ENCODE peak calls at places on chromosomes 11 and 22, in eight cellular contexts. One of them, this sample, is unnamed.

GRCh38 chr11:108220721-108221346 is 1.6 kb downstream of the NPAT start:
- DNase-seq in IMR-90: no peak
- DNase-seq in cardiac fibroblast: peak
- DNase-seq in activated T-helper 1 cell treated with Interleukin-2 at 50 U/mL for 16 hours: no peak
- DNase-seq in adrenal gland: no peak
- DNase-seq in mucosa of descending colon: no peak
- DNase-seq in stimulated activated CD8-positive, alpha-beta memory T cell treated with anti-CD3 and anti-CD28 coated beads, Interleukin-4, amount 100 ng/mL, for 24 hours: no peak
- DNase-seq in LHCN-M2: no peak
- DNase-seq in this sample: no peak

GRCh38 chr11:62572431-62572830 is 1.3 kb downstream of the EEF1G start:
- DNase-seq in cardiac fibroblast: no peak
- DNase-seq in IMR-90: no peak
- DNase-seq in stimulated activated CD8-positive, alpha-beta memory T cell treated with anti-CD3 and anti-CD28 coated beads, Interleukin-4, amount 100 ng/mL, for 24 hours: no peak
- DNase-seq in activated T-helper 1 cell treated with Interleukin-2 at 50 U/mL for 16 hours: no peak
- DNase-seq in mucosa of descending colon: no peak
- DNase-seq in LHCN-M2: no peak
- DNase-seq in adrenal gland: no peak
- DNase-seq in this sample: no peak

GRCh38 chr11:11976476-11977187 is 31.8 kb downstream of the DKK3 start:
- DNase-seq in activated T-helper 1 cell treated with Interleukin-2 at 50 U/mL for 16 hours: no peak
- DNase-seq in cardiac fibroblast: no peak
- DNase-seq in adrenal gland: no peak
- DNase-seq in LHCN-M2: no peak
- DNase-seq in mucosa of descending colon: peak
- DNase-seq in stimulated activated CD8-positive, alpha-beta memory T cell treated with anti-CD3 and anti-CD28 coated beads, Interleukin-4, amount 100 ng/mL, for 24 hours: no peak
- DNase-seq in IMR-90: no peak
- DNase-seq in this sample: no peak

GRCh38 chr22:31828739-31829138 is 74.9 kb downstream of the DEPDC5 start:
- DNase-seq in IMR-90: no peak
- DNase-seq in cardiac fibroblast: no peak
- DNase-seq in LHCN-M2: peak
- DNase-seq in adrenal gland: no peak
- DNase-seq in mucosa of descending colon: no peak
- DNase-seq in activated T-helper 1 cell treated with Interleukin-2 at 50 U/mL for 16 hours: no peak
- DNase-seq in stimulated activated CD8-positive, alpha-beta memory T cell treated with anti-CD3 and anti-CD28 coated beads, Interleukin-4, amount 100 ng/mL, for 24 hours: no peak
- DNase-seq in this sample: no peak

GRCh38 chr11:71140206-71140919 is 112.0 kb downstream of the SHANK2 start:
- DNase-seq in adrenal gland: no peak
- DNase-seq in mucosa of descending colon: no peak
- DNase-seq in stimulated activated CD8-positive, alpha-beta memory T cell treated with anti-CD3 and anti-CD28 coated beads, Interleukin-4, amount 100 ng/mL, for 24 hours: no peak
- DNase-seq in LHCN-M2: no peak
- DNase-seq in IMR-90: no peak
- DNase-seq in cardiac fibroblast: no peak
- DNase-seq in activated T-helper 1 cell treated with Interleukin-2 at 50 U/mL for 16 hours: no peak
- DNase-seq in this sample: no peak

GRCh38 chr11:21316591-21316990 is 647.2 kb downstream of the NELL1 start:
- DNase-seq in IMR-90: no peak
- DNase-seq in activated T-helper 1 cell treated with Interleukin-2 at 50 U/mL for 16 hours: no peak
- DNase-seq in cardiac fibroblast: no peak
- DNase-seq in LHCN-M2: no peak
- DNase-seq in stimulated activated CD8-positive, alpha-beta memory T cell treated with anti-CD3 and anti-CD28 coated beads, Interleukin-4, amount 100 ng/mL, for 24 hours: no peak
- DNase-seq in adrenal gland: no peak
- DNase-seq in mucosa of descending colon: no peak
- DNase-seq in this sample: no peak

GRCh38 chr11:127106938-127107337 is 106.4 kb upstream of the KIRREL3 start:
- DNase-seq in stimulated activated CD8-positive, alpha-beta memory T cell treated with anti-CD3 and anti-CD28 coated beads, Interleukin-4, amount 100 ng/mL, for 24 hours: no peak
- DNase-seq in adrenal gland: no peak
- DNase-seq in activated T-helper 1 cell treated with Interleukin-2 at 50 U/mL for 16 hours: no peak
- DNase-seq in mucosa of descending colon: no peak
- DNase-seq in LHCN-M2: no peak
- DNase-seq in IMR-90: no peak
- DNase-seq in cardiac fibroblast: no peak
- DNase-seq in this sample: no peak

GRCh38 chr11:2530131-2530854 is 85.5 kb downstream of the KCNQ1 start:
- DNase-seq in adrenal gland: no peak
- DNase-seq in LHCN-M2: no peak
- DNase-seq in cardiac fibroblast: no peak
- DNase-seq in mucosa of descending colon: peak
- DNase-seq in IMR-90: no peak
- DNase-seq in stimulated activated CD8-positive, alpha-beta memory T cell treated with anti-CD3 and anti-CD28 coated beads, Interleukin-4, amount 100 ng/mL, for 24 hours: no peak
- DNase-seq in activated T-helper 1 cell treated with Interleukin-2 at 50 U/mL for 16 hours: no peak
- DNase-seq in this sample: no peak

GRCh38 chr11:46363455-46363920 is 16.2 kb downstream of the DGKZ start:
- DNase-seq in stimulated activated CD8-positive, alpha-beta memory T cell treated with anti-CD3 and anti-CD28 coated beads, Interleukin-4, amount 100 ng/mL, for 24 hours: no peak
- DNase-seq in activated T-helper 1 cell treated with Interleukin-2 at 50 U/mL for 16 hours: no peak
- DNase-seq in IMR-90: peak
- DNase-seq in adrenal gland: peak
- DNase-seq in LHCN-M2: peak
- DNase-seq in cardiac fibroblast: no peak
- DNase-seq in mucosa of descending colon: no peak
- DNase-seq in this sample: no peak

GRCh38 chr11:125304111-125304639 is 139.6 kb downstream of the PKNOX2 start:
- DNase-seq in mucosa of descending colon: no peak
- DNase-seq in activated T-helper 1 cell treated with Interleukin-2 at 50 U/mL for 16 hours: no peak
- DNase-seq in IMR-90: no peak
- DNase-seq in LHCN-M2: no peak
- DNase-seq in cardiac fibroblast: no peak
- DNase-seq in stimulated activated CD8-positive, alpha-beta memory T cell treated with anti-CD3 and anti-CD28 coated beads, Interleukin-4, amount 100 ng/mL, for 24 hours: no peak
- DNase-seq in adrenal gland: no peak
- DNase-seq in this sample: no peak

GRCh38 chr11:61752117-61752924 is at the start of gene MYRF:
- DNase-seq in mucosa of descending colon: peak
- DNase-seq in cardiac fibroblast: peak
- DNase-seq in adrenal gland: peak
- DNase-seq in IMR-90: peak
- DNase-seq in LHCN-M2: no peak
- DNase-seq in activated T-helper 1 cell treated with Interleukin-2 at 50 U/mL for 16 hours: peak
- DNase-seq in stimulated activated CD8-positive, alpha-beta memory T cell treated with anti-CD3 and anti-CD28 coated beads, Interleukin-4, amount 100 ng/mL, for 24 hours: peak
- DNase-seq in this sample: peak

GRCh38 chr11:86749376-86749775 is 51.0 kb upstream of the PRSS23 start:
- DNase-seq in cardiac fibroblast: no peak
- DNase-seq in IMR-90: no peak
- DNase-seq in activated T-helper 1 cell treated with Interleukin-2 at 50 U/mL for 16 hours: no peak
- DNase-seq in LHCN-M2: no peak
- DNase-seq in adrenal gland: no peak
- DNase-seq in mucosa of descending colon: no peak
- DNase-seq in stimulated activated CD8-positive, alpha-beta memory T cell treated with anti-CD3 and anti-CD28 coated beads, Interleukin-4, amount 100 ng/mL, for 24 hours: no peak
- DNase-seq in this sample: peak

GRCh38 chr11:3796796-3797328 is 492 bp downstream of the NUP98 start:
- DNase-seq in cardiac fibroblast: no peak
- DNase-seq in stimulated activated CD8-positive, alpha-beta memory T cell treated with anti-CD3 and anti-CD28 coated beads, Interleukin-4, amount 100 ng/mL, for 24 hours: no peak
- DNase-seq in adrenal gland: no peak
- DNase-seq in IMR-90: no peak
- DNase-seq in activated T-helper 1 cell treated with Interleukin-2 at 50 U/mL for 16 hours: no peak
- DNase-seq in LHCN-M2: no peak
- DNase-seq in mucosa of descending colon: no peak
- DNase-seq in this sample: no peak

GRCh38 chr22:44475706-44476105 is 22.3 kb downstream of the RTL6 start:
- DNase-seq in cardiac fibroblast: no peak
- DNase-seq in adrenal gland: no peak
- DNase-seq in IMR-90: no peak
- DNase-seq in LHCN-M2: no peak
- DNase-seq in mucosa of descending colon: no peak
- DNase-seq in stimulated activated CD8-positive, alpha-beta memory T cell treated with anti-CD3 and anti-CD28 coated beads, Interleukin-4, amount 100 ng/mL, for 24 hours: no peak
- DNase-seq in activated T-helper 1 cell treated with Interleukin-2 at 50 U/mL for 16 hours: no peak
- DNase-seq in this sample: no peak

GRCh38 chr22:20615021-20615420 is 107.6 kb downstream of the MED15 start:
- DNase-seq in LHCN-M2: no peak
- DNase-seq in cardiac fibroblast: no peak
- DNase-seq in stimulated activated CD8-positive, alpha-beta memory T cell treated with anti-CD3 and anti-CD28 coated beads, Interleukin-4, amount 100 ng/mL, for 24 hours: no peak
- DNase-seq in IMR-90: no peak
- DNase-seq in adrenal gland: no peak
- DNase-seq in mucosa of descending colon: no peak
- DNase-seq in activated T-helper 1 cell treated with Interleukin-2 at 50 U/mL for 16 hours: no peak
- DNase-seq in this sample: peak

GRCh38 chr11:112525270-112525669 is 264.6 kb upstream of the PLET1 start:
- DNase-seq in LHCN-M2: peak
- DNase-seq in stimulated activated CD8-positive, alpha-beta memory T cell treated with anti-CD3 and anti-CD28 coated beads, Interleukin-4, amount 100 ng/mL, for 24 hours: no peak
- DNase-seq in cardiac fibroblast: peak
- DNase-seq in activated T-helper 1 cell treated with Interleukin-2 at 50 U/mL for 16 hours: no peak
- DNase-seq in adrenal gland: peak
- DNase-seq in IMR-90: no peak
- DNase-seq in mucosa of descending colon: no peak
- DNase-seq in this sample: peak

GRCh38 chr22:24601217-24602104 is 1.5 kb upstream of the GGT1 start:
- DNase-seq in stimulated activated CD8-positive, alpha-beta memory T cell treated with anti-CD3 and anti-CD28 coated beads, Interleukin-4, amount 100 ng/mL, for 24 hours: no peak
- DNase-seq in adrenal gland: peak
- DNase-seq in IMR-90: no peak
- DNase-seq in cardiac fibroblast: no peak
- DNase-seq in LHCN-M2: no peak
- DNase-seq in activated T-helper 1 cell treated with Interleukin-2 at 50 U/mL for 16 hours: no peak
- DNase-seq in mucosa of descending colon: peak
- DNase-seq in this sample: no peak

GRCh38 chr11:32435152-32435480 is 223 bp downstream of the WT1 start:
- DNase-seq in mucosa of descending colon: no peak
- DNase-seq in IMR-90: no peak
- DNase-seq in activated T-helper 1 cell treated with Interleukin-2 at 50 U/mL for 16 hours: no peak
- DNase-seq in stimulated activated CD8-positive, alpha-beta memory T cell treated with anti-CD3 and anti-CD28 coated beads, Interleukin-4, amount 100 ng/mL, for 24 hours: no peak
- DNase-seq in cardiac fibroblast: peak
- DNase-seq in LHCN-M2: no peak
- DNase-seq in adrenal gland: no peak
- DNase-seq in this sample: peak

GRCh38 chr22:43624144-43624998 is 187.7 kb downstream of the EFCAB6 start:
- DNase-seq in LHCN-M2: no peak
- DNase-seq in cardiac fibroblast: no peak
- DNase-seq in mucosa of descending colon: no peak
- DNase-seq in activated T-helper 1 cell treated with Interleukin-2 at 50 U/mL for 16 hours: no peak
- DNase-seq in IMR-90: no peak
- DNase-seq in stimulated activated CD8-positive, alpha-beta memory T cell treated with anti-CD3 and anti-CD28 coated beads, Interleukin-4, amount 100 ng/mL, for 24 hours: no peak
- DNase-seq in adrenal gland: no peak
- DNase-seq in this sample: no peak

GRCh38 chr11:31687256-31687655 is 123.9 kb downstream of the PAX6 start:
- DNase-seq in adrenal gland: no peak
- DNase-seq in IMR-90: no peak
- DNase-seq in LHCN-M2: no peak
- DNase-seq in activated T-helper 1 cell treated with Interleukin-2 at 50 U/mL for 16 hours: no peak
- DNase-seq in cardiac fibroblast: peak
- DNase-seq in mucosa of descending colon: no peak
- DNase-seq in stimulated activated CD8-positive, alpha-beta memory T cell treated with anti-CD3 and anti-CD28 coated beads, Interleukin-4, amount 100 ng/mL, for 24 hours: no peak
- DNase-seq in this sample: no peak

GRCh38 chr11:29024386-29024785 is 916.2 kb downstream of the METTL15 start:
- DNase-seq in LHCN-M2: peak
- DNase-seq in IMR-90: peak
- DNase-seq in cardiac fibroblast: no peak
- DNase-seq in mucosa of descending colon: no peak
- DNase-seq in activated T-helper 1 cell treated with Interleukin-2 at 50 U/mL for 16 hours: no peak
- DNase-seq in stimulated activated CD8-positive, alpha-beta memory T cell treated with anti-CD3 and anti-CD28 coated beads, Interleukin-4, amount 100 ng/mL, for 24 hours: no peak
- DNase-seq in adrenal gland: no peak
- DNase-seq in this sample: no peak

GRCh38 chr11:88320149-88320559 is 17.4 kb downstream of the CTSC start:
- DNase-seq in mucosa of descending colon: no peak
- DNase-seq in stimulated activated CD8-positive, alpha-beta memory T cell treated with anti-CD3 and anti-CD28 coated beads, Interleukin-4, amount 100 ng/mL, for 24 hours: no peak
- DNase-seq in cardiac fibroblast: peak
- DNase-seq in IMR-90: peak
- DNase-seq in activated T-helper 1 cell treated with Interleukin-2 at 50 U/mL for 16 hours: no peak
- DNase-seq in adrenal gland: no peak
- DNase-seq in LHCN-M2: peak
- DNase-seq in this sample: peak

GRCh38 chr11:96335389-96335788 is 7.6 kb downstream of the MAML2 start:
- DNase-seq in adrenal gland: no peak
- DNase-seq in activated T-helper 1 cell treated with Interleukin-2 at 50 U/mL for 16 hours: no peak
- DNase-seq in LHCN-M2: no peak
- DNase-seq in mucosa of descending colon: no peak
- DNase-seq in IMR-90: peak
- DNase-seq in stimulated activated CD8-positive, alpha-beta memory T cell treated with anti-CD3 and anti-CD28 coated beads, Interleukin-4, amount 100 ng/mL, for 24 hours: no peak
- DNase-seq in cardiac fibroblast: no peak
- DNase-seq in this sample: no peak

GRCh38 chr11:44952082-44952481 is 1.4 kb upstream of the TP53I11 start:
- DNase-seq in mucosa of descending colon: peak
- DNase-seq in cardiac fibroblast: no peak
- DNase-seq in IMR-90: no peak
- DNase-seq in activated T-helper 1 cell treated with Interleukin-2 at 50 U/mL for 16 hours: no peak
- DNase-seq in LHCN-M2: no peak
- DNase-seq in adrenal gland: no peak
- DNase-seq in stimulated activated CD8-positive, alpha-beta memory T cell treated with anti-CD3 and anti-CD28 coated beads, Interleukin-4, amount 100 ng/mL, for 24 hours: no peak
- DNase-seq in this sample: no peak

GRCh38 chr22:39681038-39681861 is 110.7 kb downstream of the CACNA1I start:
- DNase-seq in mucosa of descending colon: no peak
- DNase-seq in adrenal gland: no peak
- DNase-seq in LHCN-M2: no peak
- DNase-seq in activated T-helper 1 cell treated with Interleukin-2 at 50 U/mL for 16 hours: no peak
- DNase-seq in cardiac fibroblast: no peak
- DNase-seq in stimulated activated CD8-positive, alpha-beta memory T cell treated with anti-CD3 and anti-CD28 coated beads, Interleukin-4, amount 100 ng/mL, for 24 hours: no peak
- DNase-seq in IMR-90: no peak
- DNase-seq in this sample: peak

GRCh38 chr11:47189100-47189834 is 3.0 kb upstream of the PACSIN3 start:
- DNase-seq in activated T-helper 1 cell treated with Interleukin-2 at 50 U/mL for 16 hours: no peak
- DNase-seq in mucosa of descending colon: no peak
- DNase-seq in IMR-90: peak
- DNase-seq in cardiac fibroblast: peak
- DNase-seq in adrenal gland: peak
- DNase-seq in stimulated activated CD8-positive, alpha-beta memory T cell treated with anti-CD3 and anti-CD28 coated beads, Interleukin-4, amount 100 ng/mL, for 24 hours: no peak
- DNase-seq in LHCN-M2: peak
- DNase-seq in this sample: peak

GRCh38 chr11:3375552-3375951 is 3.4 kb downstream of the ZNF195 start:
- DNase-seq in mucosa of descending colon: no peak
- DNase-seq in stimulated activated CD8-positive, alpha-beta memory T cell treated with anti-CD3 and anti-CD28 coated beads, Interleukin-4, amount 100 ng/mL, for 24 hours: no peak
- DNase-seq in activated T-helper 1 cell treated with Interleukin-2 at 50 U/mL for 16 hours: no peak
- DNase-seq in adrenal gland: no peak
- DNase-seq in IMR-90: no peak
- DNase-seq in cardiac fibroblast: peak
- DNase-seq in LHCN-M2: peak
- DNase-seq in this sample: no peak

GRCh38 chr11:5369793-5370192 is 13.8 kb upstream of the OR51M1 start:
- DNase-seq in cardiac fibroblast: peak
- DNase-seq in adrenal gland: no peak
- DNase-seq in stimulated activated CD8-positive, alpha-beta memory T cell treated with anti-CD3 and anti-CD28 coated beads, Interleukin-4, amount 100 ng/mL, for 24 hours: no peak
- DNase-seq in IMR-90: peak
- DNase-seq in LHCN-M2: peak
- DNase-seq in mucosa of descending colon: no peak
- DNase-seq in activated T-helper 1 cell treated with Interleukin-2 at 50 U/mL for 16 hours: no peak
- DNase-seq in this sample: no peak

GRCh38 chr11:118002010-118002540 is 15.9 kb downstream of the IL10RA start:
- DNase-seq in IMR-90: no peak
- DNase-seq in stimulated activated CD8-positive, alpha-beta memory T cell treated with anti-CD3 and anti-CD28 coated beads, Interleukin-4, amount 100 ng/mL, for 24 hours: no peak
- DNase-seq in cardiac fibroblast: no peak
- DNase-seq in LHCN-M2: no peak
- DNase-seq in activated T-helper 1 cell treated with Interleukin-2 at 50 U/mL for 16 hours: peak
- DNase-seq in mucosa of descending colon: no peak
- DNase-seq in adrenal gland: no peak
- DNase-seq in this sample: no peak

GRCh38 chr11:17256512-17256911 is 20.0 kb upstream of the NUCB2 start:
- DNase-seq in stimulated activated CD8-positive, alpha-beta memory T cell treated with anti-CD3 and anti-CD28 coated beads, Interleukin-4, amount 100 ng/mL, for 24 hours: no peak
- DNase-seq in activated T-helper 1 cell treated with Interleukin-2 at 50 U/mL for 16 hours: no peak
- DNase-seq in LHCN-M2: peak
- DNase-seq in adrenal gland: no peak
- DNase-seq in IMR-90: peak
- DNase-seq in mucosa of descending colon: no peak
- DNase-seq in cardiac fibroblast: peak
- DNase-seq in this sample: peak

GRCh38 chr11:91100432-91100831 is 877.6 kb upstream of the CHORDC1 start:
- DNase-seq in cardiac fibroblast: no peak
- DNase-seq in IMR-90: peak
- DNase-seq in stimulated activated CD8-positive, alpha-beta memory T cell treated with anti-CD3 and anti-CD28 coated beads, Interleukin-4, amount 100 ng/mL, for 24 hours: no peak
- DNase-seq in mucosa of descending colon: no peak
- DNase-seq in activated T-helper 1 cell treated with Interleukin-2 at 50 U/mL for 16 hours: no peak
- DNase-seq in LHCN-M2: no peak
- DNase-seq in adrenal gland: no peak
- DNase-seq in this sample: peak

GRCh38 chr11:74822187-74822586 is 73.5 kb downstream of the RNF169 start:
- DNase-seq in activated T-helper 1 cell treated with Interleukin-2 at 50 U/mL for 16 hours: no peak
- DNase-seq in LHCN-M2: peak
- DNase-seq in cardiac fibroblast: peak
- DNase-seq in IMR-90: peak
- DNase-seq in stimulated activated CD8-positive, alpha-beta memory T cell treated with anti-CD3 and anti-CD28 coated beads, Interleukin-4, amount 100 ng/mL, for 24 hours: no peak
- DNase-seq in adrenal gland: no peak
- DNase-seq in mucosa of descending colon: no peak
- DNase-seq in this sample: no peak

GRCh38 chr11:94449437-94449836 is 44.2 kb downstream of the MRE11 start:
- DNase-seq in cardiac fibroblast: peak
- DNase-seq in IMR-90: peak
- DNase-seq in LHCN-M2: peak
- DNase-seq in adrenal gland: no peak
- DNase-seq in activated T-helper 1 cell treated with Interleukin-2 at 50 U/mL for 16 hours: no peak
- DNase-seq in mucosa of descending colon: no peak
- DNase-seq in stimulated activated CD8-positive, alpha-beta memory T cell treated with anti-CD3 and anti-CD28 coated beads, Interleukin-4, amount 100 ng/mL, for 24 hours: no peak
- DNase-seq in this sample: no peak

GRCh38 chr11:105553015-105553414 is 56.9 kb upstream of the GRIA4 start:
- DNase-seq in stimulated activated CD8-positive, alpha-beta memory T cell treated with anti-CD3 and anti-CD28 coated beads, Interleukin-4, amount 100 ng/mL, for 24 hours: no peak
- DNase-seq in cardiac fibroblast: peak
- DNase-seq in LHCN-M2: peak
- DNase-seq in IMR-90: peak
- DNase-seq in mucosa of descending colon: no peak
- DNase-seq in adrenal gland: no peak
- DNase-seq in activated T-helper 1 cell treated with Interleukin-2 at 50 U/mL for 16 hours: no peak
- DNase-seq in this sample: no peak